ENCODE peak calls at places on chromosome 7, in four cellular contexts. G is thoracic aorta, W is NCI-H1417, K is NCI-H510A. R is an unnamed sample.

GRCh38 chr7:118492466-118492865 is 268.0 kb downstream of the ANKRD7 start:
- DNase-seq in G (no peak), W (peak; percentile 23), K (no peak), R (no peak)

GRCh38 chr7:25926009-25926408 is 226.0 kb upstream of the NFE2L3 start:
- DNase-seq in G (no peak), W (peak; percentile 38), K (no peak), R (peak; percentile 33)

GRCh38 chr7:54904130-54904529 is 114.7 kb upstream of the EGFR start:
- DNase-seq in G (no peak), W (no peak), K (no peak), R (no peak)

GRCh38 chr7:102456327-102456726 is 8.3 kb downstream of the ALKBH4 start:
- DNase-seq in G (no peak), W (no peak), K (no peak), R (no peak)

GRCh38 chr7:28224675-28225074 is 44.1 kb upstream of the JAZF1 start:
- DNase-seq in G (no peak), W (no peak), K (no peak), R (no peak)

GRCh38 chr7:149153346-149153745 is 6.1 kb downstream of the ZNF398 start:
- DNase-seq in G (no peak), W (no peak), K (no peak), R (no peak)

GRCh38 chr7:145692237-145692950 is 424.2 kb upstream of the CNTNAP2 start:
- DNase-seq in G (no peak), W (no peak), K (no peak), R (no peak)

GRCh38 chr7:111232249-111233084 is 141.5 kb downstream of the LRRN3 start:
- DNase-seq in G (no peak), W (no peak), K (no peak), R (no peak)

GRCh38 chr7:74057216-74057925 is 26.2 kb upstream of the LIMK1 start:
- DNase-seq in G (no peak), W (no peak), K (no peak), R (no peak)

GRCh38 chr7:138257459-138258193 is 181.4 kb downstream of the AKR1D1 start:
- DNase-seq in G (no peak), W (no peak), K (no peak), R (no peak)

GRCh38 chr7:18234519-18234918 is 206.9 kb upstream of the PRPS1L1 start:
- DNase-seq in G (no peak), W (no peak), K (no peak), R (no peak)

GRCh38 chr7:77409739-77410545 is 6.2 kb downstream of the GSAP start:
- DNase-seq in G (no peak), W (no peak), K (no peak), R (no peak)

GRCh38 chr7:44386139-44386913 is 60.9 kb upstream of the CAMK2B start:
- DNase-seq in G (no peak), W (no peak), K (no peak), R (no peak)

GRCh38 chr7:33233659-33234058 is 104.3 kb downstream of the BBS9 start:
- DNase-seq in G (no peak), W (no peak), K (no peak), R (no peak)

GRCh38 chr7:127844707-127845331 is 186.4 kb downstream of the LRRC4 start:
- DNase-seq in G (no peak), W (peak; percentile 63), K (no peak), R (no peak)

GRCh38 chr7:73703985-73704639 is 15.4 kb downstream of the STX1A start:
- DNase-seq in G (no peak), W (no peak), K (no peak), R (no peak)

GRCh38 chr7:154879629-154880028 is 123.3 kb downstream of the PAXIP1 start:
- DNase-seq in G (no peak), W (peak; percentile 66), K (peak; percentile 5), R (no peak)

GRCh38 chr7:5234852-5235831 is 45.1 kb downstream of the WIPI2 start:
- DNase-seq in G (no peak), W (no peak), K (no peak), R (no peak)

GRCh38 chr7:45890902-45891461 is 2.7 kb downstream of the IGFBP1 start:
- DNase-seq in G (no peak), W (peak; percentile 77), K (no peak), R (no peak)

GRCh38 chr7:28409716-28410627 is 2.3 kb upstream of the CREB5 start:
- DNase-seq in G (no peak), W (peak; percentile 70), K (no peak), R (no peak)

GRCh38 chr7:5752663-5753062 is 28.8 kb downstream of the RNF216 start:
- DNase-seq in G (no peak), W (no peak), K (no peak), R (no peak)

GRCh38 chr7:107690611-107691010 is 30.0 kb downstream of the SLC26A4 start:
- DNase-seq in G (no peak), W (no peak), K (no peak), R (no peak)

GRCh38 chr7:29350351-29350750 is 155.8 kb downstream of the CHN2 start:
- DNase-seq in G (no peak), W (peak; percentile 98), K (no peak), R (no peak)

GRCh38 chr7:37284805-37285211 is 163.9 kb downstream of the ELMO1 start:
- DNase-seq in G (no peak), W (peak; percentile 44), K (no peak), R (peak; percentile 22)

GRCh38 chr7:127946081-127946480 is 85.2 kb downstream of the LRRC4 start:
- DNase-seq in G (no peak), W (no peak), K (no peak), R (no peak)

GRCh38 chr7:28137471-28137870 is 43.1 kb downstream of the JAZF1 start:
- DNase-seq in G (no peak), W (no peak), K (no peak), R (no peak)

GRCh38 chr7:128955981-128956380 is 18.3 kb downstream of the IRF5 start:
- DNase-seq in G (no peak), W (no peak), K (no peak), R (no peak)

GRCh38 chr7:42143605-42144252 is 93.3 kb downstream of the GLI3 start:
- DNase-seq in G (no peak), W (no peak), K (no peak), R (no peak)

GRCh38 chr7:79934727-79935126 is 199.9 kb upstream of the GNAI1 start:
- DNase-seq in G (no peak), W (no peak), K (no peak), R (no peak)

GRCh38 chr7:44313621-44314031 is 11.8 kb downstream of the CAMK2B start:
- DNase-seq in G (no peak), W (no peak), K (no peak), R (no peak)

GRCh38 chr7:44647981-44648714 is 41.7 kb downstream of the OGDH start:
- DNase-seq in G (no peak), W (no peak), K (no peak), R (no peak)

GRCh38 chr7:85001493-85002345 is 185.1 kb downstream of the SEMA3D start:
- DNase-seq in G (no peak), W (peak; percentile 46), K (no peak), R (no peak)